ENCODE peak calls at places on chromosomes 12 and 14, in eight cellular contexts. O, Z, K, T, P, M, U and A are unnamed samples.

GRCh38 chr12:18204053-18204452 is 57.3 kb upstream of the PIK3C2G start:
- DNase-seq in T (no peak), K (no peak), Z (no peak), U (no peak), O (no peak), P (no peak), M (no peak), A (no peak)

GRCh38 chr14:99721792-99722516 is 37.9 kb downstream of the CYP46A1 start:
- DNase-seq in T (no peak), P (no peak), K (no peak), Z (no peak), M (no peak), U (no peak), O (no peak), A (no peak)

GRCh38 chr14:31142455-31143087 is 65.0 kb downstream of the HECTD1 start:
- DNase-seq in M (no peak), Z (no peak), K (no peak), T (no peak), P (no peak), U (no peak), O (no peak), A (no peak)

GRCh38 chr12:54882074-54882473 is 27.8 kb downstream of the MUCL1 start:
- DNase-seq in M (no peak), T (no peak), K (no peak), O (no peak), U (no peak), P (no peak), Z (no peak), A (no peak)

GRCh38 chr12:109714141-109714912 is 702 bp downstream of the FAM222A start:
- DNase-seq in O (peak), T (peak), Z (no peak), K (peak), M (peak), U (no peak), P (peak), A (peak)

GRCh38 chr14:71372411-71372838 is 465.2 kb downstream of the PCNX1 start:
- DNase-seq in Z (no peak), U (no peak), O (no peak), M (no peak), T (no peak), P (no peak), K (no peak), A (no peak)

GRCh38 chr14:25055998-25056687 is 6.2 kb upstream of the STXBP6 start:
- DNase-seq in K (no peak), T (no peak), M (no peak), P (no peak), U (no peak), Z (no peak), O (no peak), A (no peak)

GRCh38 chr14:39765676-39766075 is 333.4 kb upstream of the FBXO33 start:
- DNase-seq in T (no peak), Z (no peak), M (no peak), K (no peak), U (no peak), O (no peak), P (no peak), A (no peak)

GRCh38 chr14:65421201-65421981 is 8.9 kb downstream of the FUT8 start:
- DNase-seq in T (no peak), U (no peak), M (no peak), O (no peak), K (no peak), Z (no peak), P (no peak), A (no peak)

GRCh38 chr14:104865069-104865630 is at the start of gene CEP170B:
- DNase-seq in O (no peak), K (peak), M (no peak), Z (no peak), T (peak), U (no peak), P (peak), A (peak)

GRCh38 chr12:132176358-132176919 is 32.2 kb downstream of the NOC4L start:
- DNase-seq in K (no peak), Z (no peak), T (no peak), M (no peak), O (no peak), P (no peak), U (no peak), A (no peak)

GRCh38 chr12:113860950-113861349 is 105.2 kb downstream of the RBM19 start:
- DNase-seq in Z (no peak), M (no peak), P (peak), O (no peak), K (no peak), U (no peak), T (peak), A (no peak)

GRCh38 chr14:90356925-90357324 is 25.2 kb upstream of the NRDE2 start:
- DNase-seq in Z (no peak), T (no peak), K (no peak), P (no peak), M (no peak), U (no peak), O (no peak), A (no peak)

GRCh38 chr12:484096-484495 is 24.4 kb downstream of the B4GALNT3 start:
- DNase-seq in T (no peak), O (no peak), P (no peak), Z (no peak), U (no peak), M (no peak), K (no peak), A (peak)

GRCh38 chr12:39619316-39619659 is 315 bp downstream of the ABCD2 start:
- DNase-seq in O (peak), U (no peak), T (no peak), P (no peak), Z (no peak), K (peak), M (no peak), A (no peak)

DNA sequence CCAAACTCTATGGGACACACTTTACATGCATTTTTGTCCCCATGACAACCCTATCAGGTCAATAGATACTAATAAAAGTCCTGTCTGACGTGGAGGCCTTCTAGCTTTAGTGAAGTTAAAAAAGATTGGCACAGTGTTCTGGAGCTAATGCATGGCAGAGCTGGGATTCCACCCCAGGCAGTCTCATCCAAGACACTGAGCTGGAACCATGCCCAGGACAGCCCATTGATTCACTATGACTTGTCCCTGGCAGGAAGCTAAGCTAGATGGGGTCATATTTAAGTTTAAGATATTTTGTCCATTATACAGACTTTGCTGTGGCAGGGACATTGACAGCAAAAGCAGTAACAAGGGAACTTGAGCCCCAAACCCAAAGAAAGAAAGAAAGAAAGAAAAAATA is 28.1 kb downstream of the TTC6 start:
- DNase-seq in U (no peak), O (no peak), P (no peak), K (no peak), M (no peak), Z (no peak), T (no peak), A (no peak)
- TF ChIP-seq POLR2AphosphoS5 in U (no peak), O (no peak), P (no peak), K (no peak), M (no peak), Z (no peak), T (no peak), A (no peak)

DNA sequence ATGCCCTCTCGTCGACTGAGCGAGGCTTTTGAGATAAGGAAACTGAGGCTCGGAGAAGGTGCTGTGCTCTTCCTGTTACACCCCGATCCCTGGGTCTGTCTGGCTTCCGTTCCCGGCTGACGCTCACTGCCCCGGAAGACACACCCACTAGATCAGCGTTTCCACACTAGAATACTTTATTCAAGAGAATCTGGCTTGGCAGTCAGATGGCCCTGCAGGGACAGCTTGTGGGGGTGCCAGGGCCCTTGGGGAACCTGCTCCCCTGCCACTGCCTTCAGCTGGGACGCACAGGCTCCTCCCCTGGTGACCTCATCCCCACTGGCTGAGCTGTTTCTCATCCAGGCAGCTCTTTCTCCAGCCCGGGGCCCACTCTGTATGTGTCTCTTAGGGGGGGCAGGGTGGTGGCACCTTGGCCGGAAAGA is 13.7 kb downstream of the PGF start:
- DNase-seq in M (peak), K (no peak), Z (no peak), O (peak), U (no peak), P (peak), T (peak), A (no peak)
- TF ChIP-seq EP300 in M (no peak), K (no peak), Z (no peak), O (no peak), U (no peak), P (no peak), T (no peak), A (no peak)

GRCh38 chr12:32896438-32897275 is at the start of gene PKP2:
- DNase-seq in K (peak), M (no peak), P (peak), Z (no peak), O (peak), T (peak), U (peak), A (peak)
- TF ChIP-seq POLR2AphosphoS5 in K (no peak), M (no peak), P (no peak), Z (no peak), O (peak), T (no peak), U (peak), A (peak)

DNA sequence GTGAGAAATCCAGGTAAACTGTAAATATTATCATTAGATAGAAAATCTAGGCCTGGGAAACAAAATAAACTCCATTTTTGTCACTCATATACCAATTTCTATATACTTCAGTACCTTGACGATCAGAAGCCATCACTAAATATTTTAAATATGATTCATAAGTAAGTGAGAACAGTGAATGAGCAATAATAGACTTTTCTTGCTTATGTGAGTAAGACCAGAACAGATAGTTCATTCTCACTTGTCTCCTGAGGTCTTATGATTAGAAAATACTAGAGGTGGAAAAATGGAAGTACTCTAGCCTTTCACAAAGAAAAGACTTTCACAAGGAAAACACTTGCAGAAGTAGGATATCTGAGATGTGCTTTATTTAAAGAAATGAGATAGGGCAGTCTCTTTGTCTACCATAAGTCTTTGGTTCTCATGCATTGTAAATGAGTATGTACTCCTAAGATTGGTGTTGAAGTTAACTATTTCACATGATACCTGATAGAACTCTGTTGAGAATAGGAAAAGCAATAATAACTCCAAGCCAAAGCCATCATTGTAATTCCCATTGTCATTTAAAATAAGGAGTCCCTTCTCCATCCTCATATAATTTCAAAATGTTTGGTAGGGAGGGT is 10.1 kb upstream of the SMCO3 start:
- DNase-seq in U (no peak), K (no peak), Z (no peak), P (no peak), M (no peak), O (no peak), T (no peak), A (no peak)
- TF ChIP-seq EP300 in U (no peak), K (no peak), Z (no peak), P (no peak), M (no peak), O (no peak), T (no peak), A (no peak)